ENCODE peak calls at places on chromosomes 3 and 15, in nine cellular contexts. V, U, M, X, Y, W, J, K and R are unnamed samples.

GRCh38 chr3:42246091-42246490 is 19.9 kb downstream of the CCK start:
- DNase-seq in V (no peak), U (no peak), M (no peak), X (no peak), Y (no peak), W (no peak), J (no peak), K (no peak), R (no peak)

GRCh38 chr15:41852736-41853135 is 14.1 kb downstream of the PLA2G4B start:
- DNase-seq in V (no peak), U (no peak), M (no peak), X (no peak), Y (no peak), W (no peak), J (no peak), K (no peak), R (no peak)

GRCh38 chr3:128041378-128041777 is 10.9 kb upstream of the SEC61A1 start:
- DNase-seq in V (no peak), U (no peak), M (no peak), X (no peak), Y (no peak), W (no peak), J (no peak), K (no peak), R (no peak)

GRCh38 chr15:43903864-43904290 is 77.1 kb downstream of the WDR76 start:
- DNase-seq in V (peak), U (peak), M (no peak), X (peak), Y (peak), W (peak), J (peak), K (peak), R (peak)

GRCh38 chr15:70353606-70354259 is 256.0 kb upstream of the TLE3 start:
- DNase-seq in V (no peak), U (no peak), M (no peak), X (no peak), Y (no peak), W (no peak), J (no peak), K (no peak), R (no peak)

GRCh38 chr3:48952510-48953118 is 34.0 kb downstream of the ARIH2 start:
- DNase-seq in V (no peak), U (no peak), M (no peak), X (peak), Y (peak), W (peak), J (peak), K (peak), R (no peak)

GRCh38 chr3:61381745-61382392 is 130.6 kb upstream of the FHIT start:
- DNase-seq in V (no peak), U (peak), M (no peak), X (no peak), Y (peak), W (no peak), J (no peak), K (no peak), R (no peak)

GRCh38 chr15:90138071-90138833 is 36.0 kb upstream of the IDH2 start:
- DNase-seq in V (no peak), U (no peak), M (no peak), X (no peak), Y (no peak), W (peak), J (no peak), K (no peak), R (peak)

GRCh38 chr3:43194490-43195115 is 88.7 kb upstream of the POMGNT2 start:
- DNase-seq in V (no peak), U (no peak), M (no peak), X (peak), Y (no peak), W (no peak), J (peak), K (no peak), R (no peak)

GRCh38 chr3:141273700-141274410 is 42.2 kb downstream of the PXYLP1 start:
- DNase-seq in V (no peak), U (no peak), M (no peak), X (no peak), Y (no peak), W (no peak), J (no peak), K (no peak), R (no peak)

GRCh38 chr3:36227982-36228381 is 152.3 kb upstream of the STAC start:
- DNase-seq in V (no peak), U (no peak), M (no peak), X (no peak), Y (no peak), W (no peak), J (no peak), K (no peak), R (peak)

GRCh38 chr3:79264892-79265291 is 502.9 kb downstream of the ROBO1 start:
- DNase-seq in V (no peak), U (no peak), M (no peak), X (no peak), Y (no peak), W (no peak), J (no peak), K (no peak), R (no peak)

GRCh38 chr15:41423979-41424659 is 7.2 kb downstream of the RTF1 start:
- DNase-seq in V (no peak), U (no peak), M (no peak), X (no peak), Y (no peak), W (no peak), J (no peak), K (no peak), R (no peak)

GRCh38 chr3:135138776-135139175 is 343.7 kb downstream of the EPHB1 start:
- DNase-seq in V (no peak), U (no peak), M (no peak), X (no peak), Y (no peak), W (no peak), J (no peak), K (no peak), R (no peak)